ENCODE peak calls at places on chromosomes 11 and 22, in four cellular contexts. One of them, this sample, is unnamed.

GRCh38 chr22:39290724-39291161 is 28.7 kb downstream of the RPL3 start:
- DNase-seq in NCI-H146: no peak
- DNase-seq in HEK293T: no peak
- DNase-seq in tibial artery: no peak
- DNase-seq in this sample: peak

GRCh38 chr11:72378704-72379383 is 55.5 kb downstream of the CLPB start:
- DNase-seq in NCI-H146: no peak
- DNase-seq in HEK293T: no peak
- DNase-seq in tibial artery: peak
- DNase-seq in this sample: no peak

GRCh38 chr11:11555228-11555627 is 66.6 kb downstream of the GALNT18 start:
- DNase-seq in NCI-H146: no peak
- DNase-seq in HEK293T: no peak
- DNase-seq in tibial artery: peak
- DNase-seq in this sample: no peak

GRCh38 chr11:34150494-34151151 is 45.2 kb downstream of the NAT10 start:
- DNase-seq in NCI-H146: no peak
- DNase-seq in HEK293T: no peak
- DNase-seq in tibial artery: no peak
- DNase-seq in this sample: no peak

GRCh38 chr22:47014636-47014930 is 252.1 kb downstream of the TBC1D22A start:
- DNase-seq in NCI-H146: no peak
- DNase-seq in HEK293T: no peak
- DNase-seq in tibial artery: no peak
- DNase-seq in this sample: no peak

GRCh38 chr11:77559686-77560425 is 29.9 kb upstream of the AQP11 start:
- DNase-seq in NCI-H146: no peak
- DNase-seq in HEK293T: no peak
- DNase-seq in tibial artery: no peak
- DNase-seq in this sample: no peak

GRCh38 chr11:46039990-46040389 is 81.3 kb downstream of the PHF21A start:
- DNase-seq in NCI-H146: no peak
- DNase-seq in HEK293T: no peak
- DNase-seq in tibial artery: no peak
- DNase-seq in this sample: no peak

GRCh38 chr22:38314992-38315800 is 2.0 kb downstream of the CSNK1E start:
- DNase-seq in NCI-H146: peak
- DNase-seq in HEK293T: no peak
- DNase-seq in tibial artery: no peak
- DNase-seq in this sample: peak

GRCh38 chr11:58562375-58562800 is 13.3 kb downstream of the LPXN start:
- DNase-seq in NCI-H146: no peak
- DNase-seq in HEK293T: no peak
- DNase-seq in tibial artery: no peak
- DNase-seq in this sample: no peak

GRCh38 chr11:134476435-134477021 is 64.5 kb upstream of the B3GAT1 start:
- DNase-seq in NCI-H146: no peak
- DNase-seq in HEK293T: peak
- DNase-seq in tibial artery: no peak
- DNase-seq in this sample: peak

GRCh38 chr11:102276302-102277182 is 40.7 kb upstream of the BIRC3 start:
- DNase-seq in NCI-H146: no peak
- DNase-seq in HEK293T: no peak
- DNase-seq in tibial artery: no peak
- DNase-seq in this sample: peak

GRCh38 chr22:40764743-40765441 is 54.3 kb downstream of the SLC25A17 start:
- DNase-seq in NCI-H146: no peak
- DNase-seq in HEK293T: no peak
- DNase-seq in tibial artery: no peak
- DNase-seq in this sample: no peak

GRCh38 chr22:22959147-22959827 is 71.7 kb downstream of the IGLL5 start:
- DNase-seq in NCI-H146: peak
- DNase-seq in HEK293T: peak
- DNase-seq in tibial artery: peak
- DNase-seq in this sample: peak

GRCh38 chr11:95445746-95446333 is 214.8 kb upstream of the SESN3 start:
- DNase-seq in NCI-H146: no peak
- DNase-seq in HEK293T: no peak
- DNase-seq in tibial artery: no peak
- DNase-seq in this sample: no peak

GRCh38 chr11:60870276-60870675 is 2.9 kb downstream of the ZP1 start:
- DNase-seq in NCI-H146: peak
- DNase-seq in HEK293T: no peak
- DNase-seq in tibial artery: no peak
- DNase-seq in this sample: no peak

GRCh38 chr11:62497132-62497915 is 49.3 kb downstream of the AHNAK start:
- DNase-seq in NCI-H146: peak
- DNase-seq in HEK293T: peak
- DNase-seq in tibial artery: peak
- DNase-seq in this sample: no peak

GRCh38 chr11:77244277-77245014 is 57.0 kb downstream of the GDPD4 start:
- DNase-seq in NCI-H146: no peak
- DNase-seq in HEK293T: no peak
- DNase-seq in tibial artery: no peak
- DNase-seq in this sample: no peak

This sample was measured in cardiac muscle cell.